ENCODE peak calls at places on chromosome 1, in four cellular contexts. E is HepG2, O is SK-N-SH, G is GM12878. H is an unnamed sample.

GRCh38 chr1:116261227-116261626 is 111.8 kb upstream of the ATP1A1 start:
- DNase-seq in E (peak; percentile 84), O (no peak), G (no peak), H (no peak)

GRCh38 chr1:109636201-109636952 is 16.7 kb downstream of the AMPD2 start:
- DNase-seq in E (peak; percentile 46), O (no peak), G (no peak), H (peak; percentile 34)

GRCh38 chr1:232555581-232556189 is 74.2 kb downstream of the SIPA1L2 start:
- DNase-seq in E (no peak), O (no peak), G (no peak), H (no peak)

GRCh38 chr1:57279909-57280666 is 143.8 kb downstream of the DAB1 start:
- DNase-seq in E (peak; percentile 100), O (no peak), G (no peak), H (no peak)

GRCh38 chr1:53278294-53278693 is 40.0 kb upstream of the MAGOH start:
- DNase-seq in E (peak; percentile 4), O (peak; percentile 89), G (no peak), H (peak; percentile 17)

GRCh38 chr1:228011721-228012311 is 5.0 kb downstream of the WNT3A start:
- DNase-seq in E (no peak), O (no peak), G (no peak), H (no peak)

GRCh38 chr1:59880735-59881134 is 45.8 kb downstream of the CYP2J2 start:
- DNase-seq in E (no peak), O (no peak), G (no peak), H (no peak)

GRCh38 chr1:157193702-157194391 is 55.7 kb upstream of the ETV3 start:
- DNase-seq in E (peak; percentile 47), O (peak; percentile 64), G (no peak), H (peak; percentile 67)

GRCh38 chr1:26630634-26631033 is 65.2 kb upstream of the ARID1A start:
- DNase-seq in E (peak; percentile 29), O (no peak), G (no peak), H (no peak)

GRCh38 chr1:160418483-160418882 is 18.1 kb downstream of the VANGL2 start:
- DNase-seq in E (no peak), O (no peak), G (no peak), H (no peak)

GRCh38 chr1:161069731-161070270 is at the start of gene ARHGAP30:
- DNase-seq in E (no peak), O (no peak), G (peak; percentile 97), H (no peak)

GRCh38 chr1:182217071-182217470 is 155.6 kb upstream of the ZNF648 start:
- DNase-seq in E (no peak), O (no peak), G (no peak), H (no peak)

GRCh38 chr1:152884966-152885624 is 7.0 kb downstream of the SMCP start:
- DNase-seq in E (no peak), O (no peak), G (no peak), H (no peak)

GRCh38 chr1:187985897-187986654 is 1157.3 kb downstream of the PLA2G4A start:
- DNase-seq in E (no peak), O (no peak), G (peak; percentile 48), H (no peak)

GRCh38 chr1:152388889-152389288 is 25.2 kb downstream of the CRNN start:
- DNase-seq in E (no peak), O (no peak), G (no peak), H (no peak)

GRCh38 chr1:25031601-25031965 is 101.5 kb upstream of the RUNX3 start:
- DNase-seq in E (no peak), O (no peak), G (no peak), H (no peak)

GRCh38 chr1:55321947-55322346 is 106.8 kb upstream of the USP24 start:
- DNase-seq in E (no peak), O (no peak), G (no peak), H (peak; percentile 66)

GRCh38 chr1:63674865-63675815 is 81.9 kb downstream of the PGM1 start:
- DNase-seq in E (no peak), O (peak; percentile 52), G (no peak), H (no peak)

GRCh38 chr1:6580588-6581270 is 935 bp downstream of the ZBTB48 start:
- DNase-seq in E (no peak), O (peak; percentile 46), G (no peak), H (no peak)

GRCh38 chr1:23908453-23909341 is 4.5 kb downstream of the CNR2 start:
- DNase-seq in E (no peak), O (no peak), G (peak; percentile 82), H (no peak)
- TF ChIP-seq PBX3 in E (no peak), O (no peak), G (no peak), H (no peak)

DNA sequence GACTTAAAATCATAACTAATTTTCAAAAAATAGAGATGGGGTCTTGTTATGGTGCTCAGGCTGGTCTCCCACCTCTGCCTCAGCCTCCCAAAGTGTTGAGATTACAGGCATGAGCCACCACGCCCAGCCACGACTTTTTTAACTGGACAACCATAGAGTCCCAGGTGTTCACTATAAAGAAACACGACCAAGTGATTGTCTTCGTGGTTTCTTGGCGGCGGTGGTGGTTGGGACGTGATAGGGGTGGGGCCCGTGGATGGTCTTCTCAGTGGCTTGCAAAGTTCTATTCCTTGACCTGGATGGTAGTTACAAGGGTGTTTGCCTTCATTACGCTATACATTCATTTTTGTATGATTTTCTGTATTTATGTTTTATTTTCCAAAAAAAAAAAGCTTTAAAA is 34.6 kb upstream of the COX20 start:
- DNase-seq in E (no peak), O (no peak), G (no peak), H (no peak)
- TF ChIP-seq PBX3 in E (no peak), O (no peak), G (no peak), H (no peak)

GRCh38 chr1:43465694-43466152 is 12.0 kb upstream of the HYI start:
- DNase-seq in E (peak; percentile 58), O (no peak), G (no peak), H (no peak)
- TF ChIP-seq PBX3 in E (no peak), O (no peak), G (no peak), H (no peak)

DNA sequence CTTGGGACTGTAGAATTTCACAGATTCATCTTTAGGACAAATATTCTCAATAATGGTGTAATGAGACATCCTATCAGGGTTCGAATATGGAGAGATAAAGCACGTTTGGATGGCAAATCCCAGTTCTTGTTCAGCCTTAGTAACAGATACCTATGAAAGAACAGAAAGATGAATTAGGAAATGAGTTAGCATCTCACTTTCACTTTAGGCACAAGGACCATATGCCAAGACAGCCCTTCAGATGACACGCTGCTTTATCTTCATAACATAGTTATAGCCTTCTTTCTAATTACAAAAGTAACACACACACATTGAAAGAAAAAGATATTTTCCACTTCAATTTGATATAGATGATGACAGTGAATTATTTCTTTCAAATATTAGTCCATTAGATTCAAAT is 173.6 kb downstream of the TGFBR3 start:
- DNase-seq in E (no peak), O (no peak), G (no peak), H (no peak)
- TF ChIP-seq PBX3 in E (no peak), O (no peak), G (no peak), H (no peak)

GRCh38 chr1:207228987-207229386 is 92.5 kb upstream of the CD55 start:
- DNase-seq in E (no peak), O (no peak), G (no peak), H (no peak)
- TF ChIP-seq PBX3 in E (no peak), O (no peak), G (no peak), H (no peak)

GRCh38 chr1:176203735-176204134 is 3.4 kb downstream of the COP1 start:
- DNase-seq in E (no peak), O (no peak), G (no peak), H (no peak)
- TF ChIP-seq PBX3 in E (no peak), O (no peak), G (no peak), H (no peak)

DNA sequence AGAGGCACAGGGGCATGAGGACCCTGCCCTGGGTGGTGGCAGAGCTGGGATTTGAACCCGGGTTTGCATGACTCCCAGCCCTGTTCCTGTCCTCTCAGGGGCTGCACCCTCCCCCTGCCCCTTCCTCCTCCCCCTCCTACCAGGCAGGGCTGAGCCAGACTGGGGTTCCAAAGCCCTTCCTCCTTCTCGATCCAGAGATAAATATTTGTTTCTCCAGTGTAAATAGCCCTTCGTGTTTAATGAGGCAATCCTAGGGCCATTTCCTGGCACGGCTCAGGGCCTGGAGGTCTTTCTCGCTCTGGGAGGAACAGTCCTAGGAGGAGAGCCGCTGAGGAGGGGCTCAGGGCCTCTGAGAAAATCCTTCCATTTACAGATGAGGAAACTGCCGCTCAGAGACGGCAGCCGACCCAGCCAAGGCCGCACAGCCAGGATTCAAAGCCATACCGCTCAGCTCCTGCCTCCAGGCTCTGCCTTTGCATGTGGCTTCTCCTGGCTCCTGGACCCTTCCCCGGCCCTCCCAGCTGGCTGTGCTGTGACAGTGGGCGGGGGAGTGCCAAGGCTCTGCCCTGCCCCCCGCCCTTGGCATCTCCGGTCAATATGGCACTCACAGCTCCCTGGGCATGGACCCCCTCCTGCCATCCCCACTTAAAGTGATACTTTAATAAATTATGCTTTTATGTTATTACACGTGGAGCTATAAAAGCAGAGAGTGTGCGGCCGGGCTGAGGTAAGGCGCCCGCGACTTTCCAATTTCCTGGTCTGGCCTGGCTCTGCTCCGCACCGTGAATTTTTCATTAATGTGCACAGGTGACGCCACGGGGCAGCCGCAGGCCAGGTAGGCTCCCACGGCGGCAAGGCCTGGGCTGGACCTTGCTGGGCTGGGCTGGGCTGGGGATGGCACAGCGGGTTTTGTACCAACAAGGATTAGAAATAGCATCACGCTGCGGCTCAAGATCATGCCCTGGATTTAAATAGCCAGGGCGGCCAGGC is 114.7 kb upstream of the WNT4 start:
- DNase-seq in E (no peak), O (no peak), G (no peak), H (peak; percentile 67)
- TF ChIP-seq PBX3 in E (no peak), O (no peak), G (no peak), H (no peak)

GRCh38 chr1:34049477-34049876 is 115.6 kb downstream of the CSMD2 start:
- DNase-seq in E (no peak), O (no peak), G (no peak), H (no peak)

GRCh38 chr1:34049994-34050393 is 115.0 kb downstream of the CSMD2 start:
- DNase-seq in E (no peak), O (no peak), G (no peak), H (no peak)

GRCh38 chr1:34053660-34054059 is 111.4 kb downstream of the CSMD2 start:
- DNase-seq in E (no peak), O (no peak), G (no peak), H (no peak)

GRCh38 chr1:34052565-34052964 is 112.5 kb downstream of the CSMD2 start:
- DNase-seq in E (no peak), O (no peak), G (no peak), H (no peak)

GRCh38 chr1:34050711-34051485 is 114.1 kb downstream of the CSMD2 start:
- DNase-seq in E (no peak), O (no peak), G (no peak), H (no peak)
- TF ChIP-seq PBX3 in E (no peak), O (no peak), G (no peak), H (no peak)

H was measured in A549.